ENCODE peak calls at places on chromosomes 13 and 19, in eight cellular contexts. One of them, this sample, is unnamed.

GRCh38 chr13:35881360-35881759 is 249.8 kb downstream of the DCLK1 start:
- DNase-seq in activated naive CD4-positive, alpha-beta T cell treated with anti-CD3 and anti-CD28 coated beads for 36 hours: no peak
- DNase-seq in GDM1: no peak
- DNase-seq in AG09309: no peak
- DNase-seq in Peyer's patch: no peak
- DNase-seq in stimulated activated CD4-positive, alpha-beta T cell treated with anti-CD3 and anti-CD28 coated beads, Interleukin-1b, Interleukin-23, amount 100 ng/mL, for 48 hours: no peak
- DNase-seq in iris pigment epithelial cell: no peak
- DNase-seq in esophagus muscularis mucosa: no peak
- DNase-seq in this sample: no peak

GRCh38 chr13:34469212-34469983 is 472.7 kb upstream of the NBEA start:
- DNase-seq in activated naive CD4-positive, alpha-beta T cell treated with anti-CD3 and anti-CD28 coated beads for 36 hours: no peak
- DNase-seq in GDM1: no peak
- DNase-seq in AG09309: no peak
- DNase-seq in Peyer's patch: no peak
- DNase-seq in stimulated activated CD4-positive, alpha-beta T cell treated with anti-CD3 and anti-CD28 coated beads, Interleukin-1b, Interleukin-23, amount 100 ng/mL, for 48 hours: no peak
- DNase-seq in iris pigment epithelial cell: peak
- DNase-seq in esophagus muscularis mucosa: peak
- DNase-seq in this sample: no peak

GRCh38 chr19:40465025-40465780 is at the start of gene BLVRB:
- DNase-seq in activated naive CD4-positive, alpha-beta T cell treated with anti-CD3 and anti-CD28 coated beads for 36 hours: peak
- DNase-seq in GDM1: no peak
- DNase-seq in AG09309: peak
- DNase-seq in Peyer's patch: no peak
- DNase-seq in stimulated activated CD4-positive, alpha-beta T cell treated with anti-CD3 and anti-CD28 coated beads, Interleukin-1b, Interleukin-23, amount 100 ng/mL, for 48 hours: peak
- DNase-seq in iris pigment epithelial cell: peak
- DNase-seq in esophagus muscularis mucosa: no peak
- DNase-seq in this sample: no peak

GRCh38 chr13:88107486-88108044 is 436.4 kb downstream of the SLITRK5 start:
- DNase-seq in activated naive CD4-positive, alpha-beta T cell treated with anti-CD3 and anti-CD28 coated beads for 36 hours: no peak
- DNase-seq in GDM1: no peak
- DNase-seq in AG09309: no peak
- DNase-seq in Peyer's patch: no peak
- DNase-seq in stimulated activated CD4-positive, alpha-beta T cell treated with anti-CD3 and anti-CD28 coated beads, Interleukin-1b, Interleukin-23, amount 100 ng/mL, for 48 hours: no peak
- DNase-seq in iris pigment epithelial cell: no peak
- DNase-seq in esophagus muscularis mucosa: no peak
- DNase-seq in this sample: no peak

GRCh38 chr19:30870861-30871260 is 478.4 kb downstream of the TSHZ3 start:
- DNase-seq in activated naive CD4-positive, alpha-beta T cell treated with anti-CD3 and anti-CD28 coated beads for 36 hours: no peak
- DNase-seq in GDM1: no peak
- DNase-seq in AG09309: no peak
- DNase-seq in Peyer's patch: no peak
- DNase-seq in stimulated activated CD4-positive, alpha-beta T cell treated with anti-CD3 and anti-CD28 coated beads, Interleukin-1b, Interleukin-23, amount 100 ng/mL, for 48 hours: no peak
- DNase-seq in iris pigment epithelial cell: no peak
- DNase-seq in esophagus muscularis mucosa: no peak
- DNase-seq in this sample: no peak

GRCh38 chr19:55336101-55336500 is 3.6 kb upstream of the KMT5C start:
- DNase-seq in activated naive CD4-positive, alpha-beta T cell treated with anti-CD3 and anti-CD28 coated beads for 36 hours: no peak
- DNase-seq in GDM1: no peak
- DNase-seq in AG09309: peak
- DNase-seq in Peyer's patch: no peak
- DNase-seq in stimulated activated CD4-positive, alpha-beta T cell treated with anti-CD3 and anti-CD28 coated beads, Interleukin-1b, Interleukin-23, amount 100 ng/mL, for 48 hours: no peak
- DNase-seq in iris pigment epithelial cell: no peak
- DNase-seq in esophagus muscularis mucosa: no peak
- DNase-seq in this sample: no peak

GRCh38 chr19:43704002-43704705 is 11.7 kb upstream of the IRGC start:
- DNase-seq in activated naive CD4-positive, alpha-beta T cell treated with anti-CD3 and anti-CD28 coated beads for 36 hours: no peak
- DNase-seq in GDM1: no peak
- DNase-seq in AG09309: no peak
- DNase-seq in Peyer's patch: no peak
- DNase-seq in stimulated activated CD4-positive, alpha-beta T cell treated with anti-CD3 and anti-CD28 coated beads, Interleukin-1b, Interleukin-23, amount 100 ng/mL, for 48 hours: no peak
- DNase-seq in iris pigment epithelial cell: no peak
- DNase-seq in esophagus muscularis mucosa: no peak
- DNase-seq in this sample: no peak

GRCh38 chr13:37488682-37489081 is 109.9 kb downstream of the POSTN start:
- DNase-seq in activated naive CD4-positive, alpha-beta T cell treated with anti-CD3 and anti-CD28 coated beads for 36 hours: no peak
- DNase-seq in GDM1: no peak
- DNase-seq in AG09309: no peak
- DNase-seq in Peyer's patch: no peak
- DNase-seq in stimulated activated CD4-positive, alpha-beta T cell treated with anti-CD3 and anti-CD28 coated beads, Interleukin-1b, Interleukin-23, amount 100 ng/mL, for 48 hours: no peak
- DNase-seq in iris pigment epithelial cell: peak
- DNase-seq in esophagus muscularis mucosa: no peak
- DNase-seq in this sample: no peak

GRCh38 chr19:5828661-5829566 is 10.6 kb downstream of the FUT6 start:
- DNase-seq in activated naive CD4-positive, alpha-beta T cell treated with anti-CD3 and anti-CD28 coated beads for 36 hours: peak
- DNase-seq in GDM1: no peak
- DNase-seq in AG09309: no peak
- DNase-seq in Peyer's patch: no peak
- DNase-seq in stimulated activated CD4-positive, alpha-beta T cell treated with anti-CD3 and anti-CD28 coated beads, Interleukin-1b, Interleukin-23, amount 100 ng/mL, for 48 hours: peak
- DNase-seq in iris pigment epithelial cell: peak
- DNase-seq in esophagus muscularis mucosa: no peak
- DNase-seq in this sample: peak

GRCh38 chr13:80473695-80474094 is 132.8 kb upstream of the SPRY2 start:
- DNase-seq in activated naive CD4-positive, alpha-beta T cell treated with anti-CD3 and anti-CD28 coated beads for 36 hours: no peak
- DNase-seq in GDM1: no peak
- DNase-seq in AG09309: no peak
- DNase-seq in Peyer's patch: no peak
- DNase-seq in stimulated activated CD4-positive, alpha-beta T cell treated with anti-CD3 and anti-CD28 coated beads, Interleukin-1b, Interleukin-23, amount 100 ng/mL, for 48 hours: no peak
- DNase-seq in iris pigment epithelial cell: peak
- DNase-seq in esophagus muscularis mucosa: no peak
- DNase-seq in this sample: no peak

GRCh38 chr13:79491715-79492114 is 10.8 kb downstream of the NDFIP2 start:
- DNase-seq in activated naive CD4-positive, alpha-beta T cell treated with anti-CD3 and anti-CD28 coated beads for 36 hours: no peak
- DNase-seq in GDM1: no peak
- DNase-seq in AG09309: peak
- DNase-seq in Peyer's patch: no peak
- DNase-seq in stimulated activated CD4-positive, alpha-beta T cell treated with anti-CD3 and anti-CD28 coated beads, Interleukin-1b, Interleukin-23, amount 100 ng/mL, for 48 hours: no peak
- DNase-seq in iris pigment epithelial cell: peak
- DNase-seq in esophagus muscularis mucosa: no peak
- DNase-seq in this sample: no peak

GRCh38 chr13:67238861-67239260 is 8.7 kb upstream of the PCDH9 start:
- DNase-seq in activated naive CD4-positive, alpha-beta T cell treated with anti-CD3 and anti-CD28 coated beads for 36 hours: no peak
- DNase-seq in GDM1: no peak
- DNase-seq in AG09309: no peak
- DNase-seq in Peyer's patch: no peak
- DNase-seq in stimulated activated CD4-positive, alpha-beta T cell treated with anti-CD3 and anti-CD28 coated beads, Interleukin-1b, Interleukin-23, amount 100 ng/mL, for 48 hours: no peak
- DNase-seq in iris pigment epithelial cell: no peak
- DNase-seq in esophagus muscularis mucosa: no peak
- DNase-seq in this sample: no peak

GRCh38 chr19:50008532-50008931 is 16.6 kb downstream of the VRK3 start:
- DNase-seq in activated naive CD4-positive, alpha-beta T cell treated with anti-CD3 and anti-CD28 coated beads for 36 hours: peak
- DNase-seq in GDM1: no peak
- DNase-seq in AG09309: no peak
- DNase-seq in Peyer's patch: no peak
- DNase-seq in stimulated activated CD4-positive, alpha-beta T cell treated with anti-CD3 and anti-CD28 coated beads, Interleukin-1b, Interleukin-23, amount 100 ng/mL, for 48 hours: no peak
- DNase-seq in iris pigment epithelial cell: no peak
- DNase-seq in esophagus muscularis mucosa: no peak
- DNase-seq in this sample: no peak

GRCh38 chr13:97629601-97630272 is 195.8 kb downstream of the RAP2A start:
- DNase-seq in activated naive CD4-positive, alpha-beta T cell treated with anti-CD3 and anti-CD28 coated beads for 36 hours: no peak
- DNase-seq in GDM1: no peak
- DNase-seq in AG09309: no peak
- DNase-seq in Peyer's patch: no peak
- DNase-seq in stimulated activated CD4-positive, alpha-beta T cell treated with anti-CD3 and anti-CD28 coated beads, Interleukin-1b, Interleukin-23, amount 100 ng/mL, for 48 hours: no peak
- DNase-seq in iris pigment epithelial cell: no peak
- DNase-seq in esophagus muscularis mucosa: no peak
- DNase-seq in this sample: no peak

GRCh38 chr19:42563352-42564210 is 31.1 kb downstream of the CEACAM8 start:
- DNase-seq in activated naive CD4-positive, alpha-beta T cell treated with anti-CD3 and anti-CD28 coated beads for 36 hours: peak
- DNase-seq in GDM1: peak
- DNase-seq in AG09309: peak
- DNase-seq in Peyer's patch: no peak
- DNase-seq in stimulated activated CD4-positive, alpha-beta T cell treated with anti-CD3 and anti-CD28 coated beads, Interleukin-1b, Interleukin-23, amount 100 ng/mL, for 48 hours: peak
- DNase-seq in iris pigment epithelial cell: peak
- DNase-seq in esophagus muscularis mucosa: no peak
- DNase-seq in this sample: peak

GRCh38 chr13:110912651-110913051 is 2.2 kb downstream of the ANKRD10 start:
- DNase-seq in activated naive CD4-positive, alpha-beta T cell treated with anti-CD3 and anti-CD28 coated beads for 36 hours: no peak
- DNase-seq in GDM1: no peak
- DNase-seq in AG09309: no peak
- DNase-seq in Peyer's patch: no peak
- DNase-seq in stimulated activated CD4-positive, alpha-beta T cell treated with anti-CD3 and anti-CD28 coated beads, Interleukin-1b, Interleukin-23, amount 100 ng/mL, for 48 hours: no peak
- DNase-seq in iris pigment epithelial cell: peak
- DNase-seq in esophagus muscularis mucosa: no peak
- DNase-seq in this sample: no peak

GRCh38 chr13:26529441-26529840 is 28.0 kb upstream of the WASF3 start:
- DNase-seq in activated naive CD4-positive, alpha-beta T cell treated with anti-CD3 and anti-CD28 coated beads for 36 hours: peak
- DNase-seq in GDM1: no peak
- DNase-seq in AG09309: peak
- DNase-seq in Peyer's patch: no peak
- DNase-seq in stimulated activated CD4-positive, alpha-beta T cell treated with anti-CD3 and anti-CD28 coated beads, Interleukin-1b, Interleukin-23, amount 100 ng/mL, for 48 hours: peak
- DNase-seq in iris pigment epithelial cell: peak
- DNase-seq in esophagus muscularis mucosa: no peak
- DNase-seq in this sample: peak

GRCh38 chr19:6802336-6803035 is 30.0 kb downstream of the VAV1 start:
- DNase-seq in activated naive CD4-positive, alpha-beta T cell treated with anti-CD3 and anti-CD28 coated beads for 36 hours: peak
- DNase-seq in GDM1: peak
- DNase-seq in AG09309: no peak
- DNase-seq in Peyer's patch: no peak
- DNase-seq in stimulated activated CD4-positive, alpha-beta T cell treated with anti-CD3 and anti-CD28 coated beads, Interleukin-1b, Interleukin-23, amount 100 ng/mL, for 48 hours: peak
- DNase-seq in iris pigment epithelial cell: no peak
- DNase-seq in esophagus muscularis mucosa: peak
- DNase-seq in this sample: peak

GRCh38 chr13:73721571-73721970 is 412.6 kb downstream of the KLF12 start:
- DNase-seq in activated naive CD4-positive, alpha-beta T cell treated with anti-CD3 and anti-CD28 coated beads for 36 hours: no peak
- DNase-seq in GDM1: no peak
- DNase-seq in AG09309: no peak
- DNase-seq in Peyer's patch: no peak
- DNase-seq in stimulated activated CD4-positive, alpha-beta T cell treated with anti-CD3 and anti-CD28 coated beads, Interleukin-1b, Interleukin-23, amount 100 ng/mL, for 48 hours: no peak
- DNase-seq in iris pigment epithelial cell: no peak
- DNase-seq in esophagus muscularis mucosa: no peak
- DNase-seq in this sample: no peak

GRCh38 chr13:44380404-44381165 is 7.0 kb downstream of the SERP2 start:
- DNase-seq in activated naive CD4-positive, alpha-beta T cell treated with anti-CD3 and anti-CD28 coated beads for 36 hours: no peak
- DNase-seq in GDM1: no peak
- DNase-seq in AG09309: no peak
- DNase-seq in Peyer's patch: no peak
- DNase-seq in stimulated activated CD4-positive, alpha-beta T cell treated with anti-CD3 and anti-CD28 coated beads, Interleukin-1b, Interleukin-23, amount 100 ng/mL, for 48 hours: no peak
- DNase-seq in iris pigment epithelial cell: peak
- DNase-seq in esophagus muscularis mucosa: no peak
- DNase-seq in this sample: no peak

GRCh38 chr19:2199861-2200623 is 36.1 kb downstream of the PLEKHJ1 start:
- DNase-seq in activated naive CD4-positive, alpha-beta T cell treated with anti-CD3 and anti-CD28 coated beads for 36 hours: no peak
- DNase-seq in GDM1: no peak
- DNase-seq in AG09309: no peak
- DNase-seq in Peyer's patch: no peak
- DNase-seq in stimulated activated CD4-positive, alpha-beta T cell treated with anti-CD3 and anti-CD28 coated beads, Interleukin-1b, Interleukin-23, amount 100 ng/mL, for 48 hours: no peak
- DNase-seq in iris pigment epithelial cell: no peak
- DNase-seq in esophagus muscularis mucosa: no peak
- DNase-seq in this sample: no peak

GRCh38 chr13:114009590-114010400 is 35.9 kb upstream of the C13orf46 start:
- DNase-seq in activated naive CD4-positive, alpha-beta T cell treated with anti-CD3 and anti-CD28 coated beads for 36 hours: no peak
- DNase-seq in GDM1: no peak
- DNase-seq in AG09309: no peak
- DNase-seq in Peyer's patch: no peak
- DNase-seq in stimulated activated CD4-positive, alpha-beta T cell treated with anti-CD3 and anti-CD28 coated beads, Interleukin-1b, Interleukin-23, amount 100 ng/mL, for 48 hours: no peak
- DNase-seq in iris pigment epithelial cell: no peak
- DNase-seq in esophagus muscularis mucosa: no peak
- DNase-seq in this sample: no peak